ENCODE peak calls at places on chromosomes 4 and X, in four cellular contexts. K is dorsolateral prefrontal cortex, J is tibial artery, Y is SK-N-SH. G is an unnamed sample.

GRCh38 chrX:133657455-133657854 is 242.2 kb upstream of the GPC4 start:
- DNase-seq in K (no peak), J (no peak), Y (no peak), G (no peak)

GRCh38 chr4:105741548-105741947 is 33.0 kb downstream of the GSTCD start:
- DNase-seq in K (no peak), J (no peak), Y (peak; percentile 10), G (no peak)

GRCh38 chrX:111348363-111348927 is 63.5 kb downstream of the DCX start:
- DNase-seq in K (no peak), J (no peak), Y (no peak), G (no peak)

GRCh38 chr4:150332961-150333360 is 249.0 kb upstream of the MAB21L2 start:
- DNase-seq in K (no peak), J (no peak), Y (no peak), G (no peak)

GRCh38 chr4:11418610-11419009 is 10.1 kb downstream of the HS3ST1 start:
- DNase-seq in K (no peak), J (no peak), Y (no peak), G (no peak)

GRCh38 chr4:102758241-102758871 is 2.4 kb downstream of the MANBA start:
- DNase-seq in K (no peak), J (no peak), Y (no peak), G (no peak)

GRCh38 chrX:11257711-11258110 is 35.5 kb upstream of the AMELX start:
- DNase-seq in K (no peak), J (no peak), Y (no peak), G (no peak)

GRCh38 chr4:997375-998071 is 4.3 kb upstream of the SLC26A1 start:
- DNase-seq in K (no peak), J (no peak), Y (peak; percentile 85), G (no peak)

GRCh38 chr4:4555916-4556315 is 14.1 kb upstream of the STX18 start:
- DNase-seq in K (no peak), J (no peak), Y (no peak), G (no peak)

GRCh38 chr4:178689926-178690325 is 1247.7 kb upstream of the AGA start:
- DNase-seq in K (no peak), J (no peak), Y (no peak), G (no peak)

GRCh38 chr4:163395055-163395454 is 51.4 kb downstream of the NPY5R start:
- DNase-seq in K (no peak), J (no peak), Y (no peak), G (no peak)

GRCh38 chrX:71911023-71911730 is 532 bp downstream of the NHSL2 start:
- DNase-seq in K (no peak), J (no peak), Y (peak; percentile 53), G (no peak)

GRCh38 chr4:73011629-73011985 is 57.9 kb downstream of the COX18 start:
- DNase-seq in K (no peak), J (no peak), Y (no peak), G (no peak)

GRCh38 chrX:66005832-66006449 is 33.9 kb downstream of the VSIG4 start:
- DNase-seq in K (no peak), J (no peak), Y (no peak), G (no peak)

GRCh38 chr4:140673729-140674128 is 82.5 kb downstream of the TBC1D9 start:
- DNase-seq in K (no peak), J (no peak), Y (peak; percentile 79), G (no peak)

GRCh38 chr4:112895785-112896184 is 153.7 kb upstream of the ANK2 start:
- DNase-seq in K (no peak), J (no peak), Y (no peak), G (no peak)

DNA sequence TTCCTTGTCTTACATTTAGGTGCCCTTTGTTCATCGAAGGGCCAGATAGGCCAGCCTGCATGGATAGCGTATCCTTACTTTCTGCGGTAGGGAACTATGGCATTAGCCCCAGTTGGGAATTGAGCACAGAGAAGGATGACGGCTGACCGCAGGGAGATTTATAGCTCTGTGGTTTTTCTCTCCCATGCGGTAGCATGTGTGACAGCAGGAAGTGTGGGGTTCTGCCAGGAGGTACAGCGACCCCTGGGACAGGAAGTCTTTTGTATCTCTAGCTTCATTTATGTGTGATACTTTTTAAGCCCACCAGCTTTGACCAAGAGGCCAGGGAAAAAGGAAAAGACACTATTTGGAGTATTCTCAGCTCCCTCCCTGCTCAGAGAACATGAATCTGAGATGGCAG is 33.1 kb downstream of the GAB3 start:
- DNase-seq in K (no peak), J (no peak), Y (peak; percentile 7), G (no peak)
- TF ChIP-seq CTCF in K (no peak), J (no peak), Y (peak; percentile 8), G (no peak)

GRCh38 chr4:121656269-121656641 is 40.5 kb downstream of the ANXA5 start:
- DNase-seq in K (no peak), J (peak; percentile 51), Y (peak; percentile 33), G (no peak)
- TF ChIP-seq CTCF in K (peak; percentile 31), J (peak; percentile 38), Y (peak; percentile 70), G (peak; percentile 65)

GRCh38 chr4:104286867-104287266 is 207.8 kb downstream of the CXXC4 start:
- DNase-seq in K (no peak), J (no peak), Y (no peak), G (no peak)
- TF ChIP-seq CTCF in K (no peak), J (no peak), Y (no peak), G (no peak)

GRCh38 chrX:139058831-139059495 is 347.4 kb upstream of the FGF13 start:
- DNase-seq in K (no peak), J (no peak), Y (no peak), G (no peak)
- TF ChIP-seq CTCF in K (no peak), J (no peak), Y (no peak), G (no peak)